ENCODE peak calls at places on chromosomes 7 and 10, in eight cellular contexts. G, D, F, K, A, P, S and B are unnamed samples.

GRCh38 chr7:22858640-22859561 is 36.3 kb upstream of the TOMM7 start:
- DNase-seq in G (peak), D (no peak), F (peak), K (no peak), A (peak), P (no peak), S (peak), B (no peak)

GRCh38 chr7:110322796-110323195 is 768.1 kb upstream of the LRRN3 start:
- DNase-seq in G (no peak), D (no peak), F (no peak), K (no peak), A (no peak), P (no peak), S (no peak), B (no peak)

GRCh38 chr7:12719141-12719919 is 31.9 kb downstream of the ARL4A start:
- DNase-seq in G (peak), D (no peak), F (peak), K (no peak), A (peak), P (no peak), S (peak), B (no peak)

GRCh38 chr7:105896407-105896842 is 20.0 kb upstream of the ATXN7L1 start:
- DNase-seq in G (no peak), D (no peak), F (no peak), K (no peak), A (peak), P (peak), S (no peak), B (peak)

GRCh38 chr10:18658301-18658991 is 785 bp upstream of the ARL5B start:
- DNase-seq in G (no peak), D (peak), F (peak), K (no peak), A (peak), P (peak), S (peak), B (no peak)

GRCh38 chr7:100890640-100891521 is 1.4 kb upstream of the UFSP1 start:
- DNase-seq in G (no peak), D (peak), F (no peak), K (no peak), A (no peak), P (no peak), S (peak), B (no peak)

GRCh38 chr10:125218967-125219366 is 58.6 kb upstream of the CTBP2 start:
- DNase-seq in G (no peak), D (no peak), F (no peak), K (no peak), A (no peak), P (no peak), S (no peak), B (no peak)

GRCh38 chr10:96587255-96588059 is 645 bp upstream of the TM9SF3 start:
- DNase-seq in G (peak), D (no peak), F (peak), K (no peak), A (peak), P (no peak), S (peak), B (no peak)

GRCh38 chr10:103502849-103503660 is 9.6 kb downstream of the NEURL1 start:
- DNase-seq in G (no peak), D (no peak), F (no peak), K (no peak), A (no peak), P (no peak), S (no peak), B (no peak)

GRCh38 chr10:30718877-30719268 is 89.3 kb upstream of the LYZL2 start:
- DNase-seq in G (no peak), D (no peak), F (no peak), K (no peak), A (no peak), P (no peak), S (no peak), B (no peak)

GRCh38 chr10:70503776-70504175 is 25.2 kb downstream of the PALD1 start:
- DNase-seq in G (no peak), D (no peak), F (no peak), K (no peak), A (no peak), P (no peak), S (no peak), B (no peak)

GRCh38 chr7:34759477-34760125 is 101.6 kb downstream of the NPSR1 start:
- DNase-seq in G (no peak), D (no peak), F (peak), K (no peak), A (peak), P (peak), S (peak), B (no peak)

GRCh38 chr10:77873558-77874380 is 52.8 kb downstream of the DLG5 start:
- DNase-seq in G (no peak), D (no peak), F (peak), K (peak), A (peak), P (peak), S (peak), B (no peak)

GRCh38 chr7:105268511-105269392 is 120.0 kb downstream of the SRPK2 start:
- DNase-seq in G (peak), D (no peak), F (peak), K (no peak), A (peak), P (peak), S (peak), B (peak)

GRCh38 chr10:71234970-71235681 is 22.8 kb downstream of the UNC5B start:
- DNase-seq in G (no peak), D (peak), F (no peak), K (no peak), A (peak), P (peak), S (no peak), B (no peak)

GRCh38 chr10:36888925-36889573 is 236.3 kb upstream of the ANKRD30A start:
- DNase-seq in G (no peak), D (no peak), F (peak), K (peak), A (peak), P (peak), S (peak), B (no peak)

GRCh38 chr7:74233655-74234280 is 20.4 kb downstream of the RFC2 start:
- DNase-seq in G (no peak), D (no peak), F (no peak), K (no peak), A (peak), P (peak), S (no peak), B (no peak)

GRCh38 chr10:25206693-25207414 is 32.1 kb downstream of the GPR158 start:
- DNase-seq in G (no peak), D (no peak), F (no peak), K (no peak), A (no peak), P (no peak), S (no peak), B (no peak)

GRCh38 chr7:37342665-37343471 is 105.8 kb downstream of the ELMO1 start:
- DNase-seq in G (no peak), D (peak), F (no peak), K (peak), A (no peak), P (no peak), S (no peak), B (no peak)

GRCh38 chr10:129849452-129849750 is 114.7 kb downstream of the EBF3 start:
- DNase-seq in G (no peak), D (no peak), F (no peak), K (no peak), A (no peak), P (no peak), S (no peak), B (no peak)

GRCh38 chr10:49613882-49614241 is at the start of gene CHAT:
- DNase-seq in G (no peak), D (no peak), F (no peak), K (no peak), A (no peak), P (no peak), S (no peak), B (no peak)

GRCh38 chr10:97109562-97109961 is 76.2 kb downstream of the SLIT1 start:
- DNase-seq in G (no peak), D (no peak), F (no peak), K (no peak), A (no peak), P (no peak), S (no peak), B (no peak)

GRCh38 chr7:157001920-157002818 is 8.3 kb downstream of the MNX1 start:
- DNase-seq in G (no peak), D (no peak), F (no peak), K (no peak), A (no peak), P (no peak), S (no peak), B (no peak)

GRCh38 chr10:122052702-122053101 is 63.7 kb downstream of the TACC2 start:
- DNase-seq in G (no peak), D (no peak), F (peak), K (no peak), A (no peak), P (no peak), S (peak), B (no peak)

GRCh38 chr10:119031496-119032059 is 2.1 kb downstream of the NANOS1 start:
- DNase-seq in G (no peak), D (no peak), F (peak), K (no peak), A (peak), P (no peak), S (peak), B (no peak)

GRCh38 chr7:17530741-17531417 is 232.4 kb downstream of the AHR start:
- DNase-seq in G (no peak), D (no peak), F (peak), K (no peak), A (peak), P (no peak), S (no peak), B (no peak)
- TF ChIP-seq CTCF in G (no peak), D (peak), F (peak), K (no peak), A (no peak), P (peak), S (peak), B (peak)

GRCh38 chr10:80472234-80473095 is 18.4 kb downstream of the TSPAN14 start:
- DNase-seq in G (peak), D (no peak), F (peak), K (no peak), A (peak), P (no peak), S (peak), B (no peak)

GRCh38 chr10:80473692-80474596 is 19.8 kb downstream of the TSPAN14 start:
- DNase-seq in G (no peak), D (no peak), F (peak), K (no peak), A (peak), P (no peak), S (peak), B (no peak)

GRCh38 chr10:80471715-80472233 is 17.7 kb downstream of the TSPAN14 start:
- DNase-seq in G (no peak), D (no peak), F (peak), K (no peak), A (no peak), P (no peak), S (peak), B (no peak)

GRCh38 chr10:80474597-80474910 is 20.4 kb downstream of the TSPAN14 start:
- DNase-seq in G (no peak), D (no peak), F (no peak), K (no peak), A (no peak), P (no peak), S (no peak), B (no peak)

DNA sequence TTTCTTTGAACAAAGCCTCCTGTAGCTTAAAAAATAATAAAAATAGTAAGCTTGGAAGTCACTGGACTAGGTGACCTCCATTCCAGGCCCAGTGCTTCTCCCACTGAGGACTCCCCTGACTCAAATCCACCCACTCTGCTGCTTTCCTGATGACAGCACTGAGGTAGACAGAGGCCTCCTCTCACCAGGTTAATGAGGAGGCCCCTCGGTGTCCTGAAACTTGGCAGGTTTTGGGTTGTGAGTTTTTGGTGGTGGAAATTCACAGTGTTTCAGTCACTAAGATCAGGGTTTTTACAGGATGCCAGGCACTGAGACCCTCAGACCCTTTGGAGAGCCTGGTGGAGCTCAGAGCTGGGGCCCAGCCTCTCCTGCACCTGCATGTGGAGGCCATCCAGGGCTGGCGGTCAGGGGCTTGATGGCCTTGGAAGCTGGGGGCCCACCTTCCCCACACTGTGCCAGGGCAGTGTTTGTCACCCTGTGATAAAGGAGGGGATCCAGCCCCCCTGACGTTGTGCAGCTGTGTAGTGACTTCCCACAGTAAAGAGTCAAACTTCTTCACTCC is 19.1 kb downstream of the TSPAN14 start:
- DNase-seq in G (no peak), D (no peak), F (no peak), K (no peak), A (no peak), P (no peak), S (no peak), B (no peak)
- TF ChIP-seq CTCF in G (no peak), D (no peak), F (no peak), K (no peak), A (no peak), P (no peak), S (no peak), B (no peak)

GRCh38 chr7:69018200-69018599 is 580.1 kb upstream of the AUTS2 start:
- DNase-seq in G (no peak), D (no peak), F (no peak), K (no peak), A (no peak), P (no peak), S (no peak), B (no peak)
- TF ChIP-seq CTCF in G (no peak), D (no peak), F (no peak), K (no peak), A (no peak), P (no peak), S (no peak), B (no peak)

GRCh38 chr7:5822742-5823503 is 41.5 kb upstream of the RNF216 start:
- DNase-seq in G (peak), D (peak), F (peak), K (peak), A (peak), P (peak), S (peak), B (peak)
- TF ChIP-seq CTCF in G (no peak), D (no peak), F (no peak), K (no peak), A (no peak), P (no peak), S (peak), B (no peak)

DNA sequence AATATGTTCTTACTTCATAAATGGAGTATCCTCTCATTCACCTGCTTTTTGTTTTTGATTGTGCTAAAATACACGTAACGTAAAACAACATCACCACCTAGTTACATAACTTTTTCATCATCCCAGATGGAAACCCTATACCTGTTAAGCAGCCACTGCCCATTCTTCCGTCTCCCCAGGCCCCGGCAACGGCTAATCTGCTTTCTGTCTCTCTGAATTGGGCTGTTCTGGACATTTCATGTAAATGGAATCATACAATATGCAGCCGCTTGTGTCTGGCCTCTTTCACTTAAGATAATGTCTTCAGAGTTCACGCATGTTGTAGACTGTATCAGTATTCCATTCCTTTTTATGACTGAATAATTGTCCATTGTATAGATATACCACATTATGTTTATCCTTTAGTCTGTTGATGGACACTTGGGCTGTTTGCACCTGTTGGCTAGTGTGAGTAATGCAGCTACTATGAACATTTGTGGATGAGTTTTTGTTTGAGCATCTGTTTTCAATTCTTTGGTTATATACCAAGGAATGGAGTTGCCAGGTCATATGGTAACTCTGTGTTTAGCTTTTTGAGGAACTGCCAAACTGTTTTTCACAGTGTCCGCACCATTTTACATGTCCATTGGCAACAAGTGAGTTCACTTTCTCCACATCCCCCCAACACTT is 14.1 kb upstream of the SUN1 start:
- DNase-seq in G (peak), D (no peak), F (peak), K (no peak), A (peak), P (no peak), S (peak), B (no peak)
- TF ChIP-seq CTCF in G (peak), D (peak), F (peak), K (peak), A (no peak), P (no peak), S (peak), B (no peak)

GRCh38 chr10:106789623-106790022 is 374.9 kb downstream of the SORCS1 start:
- DNase-seq in G (no peak), D (no peak), F (no peak), K (no peak), A (no peak), P (no peak), S (no peak), B (no peak)

DNA sequence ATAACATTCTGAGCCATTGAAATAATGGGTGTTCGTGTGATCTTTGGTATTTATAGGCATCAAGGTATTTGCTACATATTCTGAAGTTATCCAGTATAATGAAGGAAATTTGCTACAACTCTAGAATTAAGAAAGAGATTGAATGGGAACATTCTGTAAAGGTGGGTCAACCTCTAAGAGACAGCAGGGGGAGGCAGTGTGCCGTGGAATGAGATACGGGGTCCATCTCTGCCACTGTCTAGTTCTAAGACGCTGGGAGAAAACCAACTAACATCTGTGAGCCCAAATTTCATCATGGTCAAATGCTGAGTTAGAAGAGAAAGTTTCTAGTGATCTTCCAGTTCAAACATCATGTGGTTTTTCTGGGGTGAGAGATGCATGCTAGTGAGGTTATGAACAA is 368.9 kb downstream of the SORCS1 start:
- DNase-seq in G (no peak), D (no peak), F (no peak), K (no peak), A (no peak), P (peak), S (no peak), B (no peak)
- TF ChIP-seq CTCF in G (no peak), D (peak), F (no peak), K (no peak), A (no peak), P (peak), S (no peak), B (peak)

DNA sequence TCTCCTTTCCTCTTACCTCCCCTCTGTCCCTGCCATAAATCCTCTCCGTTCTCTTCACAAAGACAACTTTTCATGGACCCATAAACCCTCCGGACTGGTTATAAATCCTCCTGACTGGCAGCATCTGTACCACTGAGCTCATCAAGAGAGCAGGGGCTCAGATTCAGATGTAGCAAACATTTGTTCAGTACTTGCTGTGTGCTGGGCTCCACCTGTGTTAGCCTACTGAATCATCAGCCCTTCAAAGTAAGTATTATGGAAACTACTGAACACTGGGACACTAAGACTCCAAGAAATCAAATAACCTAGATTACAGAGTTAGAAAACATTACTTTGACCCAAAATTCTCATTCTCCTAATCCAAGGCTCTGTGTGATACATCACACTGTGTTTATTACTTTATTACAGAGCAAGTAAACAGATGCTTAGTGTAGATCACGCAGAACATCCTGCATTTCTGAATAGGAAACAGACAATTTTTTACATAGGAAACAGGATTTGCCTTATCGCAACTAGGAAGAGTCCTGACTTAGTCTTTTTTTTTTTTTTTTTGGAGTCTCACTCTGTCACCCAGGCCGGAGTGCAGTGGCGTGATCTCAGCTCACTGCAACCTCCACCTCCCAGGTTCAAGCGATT is 108.6 kb upstream of the PDE1C start:
- DNase-seq in G (no peak), D (no peak), F (no peak), K (no peak), A (no peak), P (no peak), S (no peak), B (no peak)
- TF ChIP-seq CTCF in G (no peak), D (no peak), F (no peak), K (no peak), A (no peak), P (no peak), S (no peak), B (no peak)

DNA sequence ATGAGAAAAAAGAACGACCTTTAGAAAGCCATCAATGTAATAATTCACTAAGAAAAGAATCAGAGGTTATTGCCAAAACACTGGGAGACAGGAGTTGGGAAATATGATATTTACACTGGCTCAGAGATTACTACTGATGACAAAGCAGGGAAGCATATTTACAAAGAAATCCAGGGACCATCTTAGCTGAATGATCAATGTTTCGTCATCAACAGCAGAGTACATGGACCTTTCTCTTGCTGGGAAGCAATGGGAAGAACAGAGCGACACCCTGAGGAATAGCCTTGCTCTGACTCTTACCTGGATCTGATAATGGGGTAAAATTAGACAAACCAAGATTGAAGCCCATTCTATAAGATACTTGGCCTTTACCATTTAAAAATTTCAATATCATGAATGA is 1293.5 kb downstream of the XPNPEP1 start:
- DNase-seq in G (no peak), D (no peak), F (peak), K (no peak), A (no peak), P (peak), S (no peak), B (no peak)
- TF ChIP-seq CTCF in G (no peak), D (no peak), F (no peak), K (no peak), A (no peak), P (peak), S (no peak), B (no peak)